ENCODE peak calls at places on chromosomes 12 and 14, in five cellular contexts. H, N, G, Q and U are unnamed samples.

GRCh38 chr14:98136019-98136418 is 1136.0 kb downstream of the BCL11B start:
- DNase-seq in H (no peak), N (no peak), G (no peak), Q (no peak), U (no peak)

GRCh38 chr14:71117839-71118743 is 210.8 kb downstream of the PCNX1 start:
- DNase-seq in H (no peak), N (peak), G (peak), Q (no peak), U (no peak)

GRCh38 chr12:126752021-126752420 is 1514.9 kb upstream of the TMEM132C start:
- DNase-seq in H (no peak), N (no peak), G (no peak), Q (no peak), U (no peak)

GRCh38 chr14:27242874-27243273 is 645.0 kb upstream of the NOVA1 start:
- DNase-seq in H (no peak), N (no peak), G (no peak), Q (no peak), U (peak)

GRCh38 chr12:119802472-119802871 is 74.6 kb downstream of the CIT start:
- DNase-seq in H (no peak), N (no peak), G (no peak), Q (no peak), U (no peak)

GRCh38 chr14:102344485-102344884 is 18.2 kb downstream of the CINP start:
- DNase-seq in H (no peak), N (no peak), G (no peak), Q (no peak), U (no peak)

GRCh38 chr12:7093486-7093885 is 1.2 kb upstream of the C1R start:
- DNase-seq in H (no peak), N (no peak), G (no peak), Q (no peak), U (no peak)

GRCh38 chr12:131006036-131006735 is 52.5 kb downstream of the ADGRD1 start:
- DNase-seq in H (no peak), N (no peak), G (no peak), Q (no peak), U (no peak)

GRCh38 chr14:75053396-75054289 is 2.4 kb upstream of the MLH3 start:
- DNase-seq in H (peak), N (no peak), G (no peak), Q (no peak), U (no peak)

DNA sequence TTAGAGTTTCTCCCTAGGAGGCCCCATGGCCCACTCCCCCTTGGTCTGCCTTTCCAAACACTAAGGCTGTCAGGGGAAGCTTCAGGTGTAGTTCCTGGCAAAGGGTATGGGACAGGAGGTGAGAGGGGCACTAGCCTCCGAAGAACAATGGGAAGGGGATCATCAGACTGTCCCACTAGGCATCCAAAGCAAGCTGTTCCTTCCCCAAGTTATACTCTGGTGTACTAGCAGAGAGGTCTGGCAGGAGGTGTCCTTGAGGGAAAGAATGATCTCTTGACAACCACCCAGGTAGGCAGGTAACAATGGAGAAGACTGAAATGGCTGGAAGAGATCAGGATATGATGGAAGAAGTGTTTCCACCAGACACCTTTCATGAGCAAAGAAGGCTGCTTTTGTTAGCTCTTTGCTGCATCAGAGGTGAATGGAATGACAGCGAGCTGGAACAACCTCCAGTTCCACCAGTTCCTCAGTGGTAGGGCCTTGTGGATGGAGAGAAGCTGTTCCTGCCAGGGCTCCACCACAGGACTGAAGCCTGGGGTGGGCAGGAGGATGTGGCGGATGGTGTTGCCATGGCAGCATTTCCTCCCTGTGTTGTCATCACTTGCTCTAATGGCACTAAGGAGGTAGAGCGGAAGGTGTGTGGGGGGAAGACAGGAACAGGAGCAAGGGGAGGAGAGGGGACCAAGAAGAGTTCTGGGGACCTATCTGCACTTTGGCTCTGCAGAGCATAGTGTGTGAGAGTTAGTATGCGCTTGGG is 2.3 kb upstream of the AGAP2 start:
- DNase-seq in H (no peak), N (no peak), G (no peak), Q (peak), U (no peak)
- TF ChIP-seq FOXM1 in H (no peak), N (no peak), G (no peak), Q (no peak), U (no peak)

GRCh38 chr12:3427956-3428355 is 63.0 kb upstream of the PRMT8 start:
- DNase-seq in H (no peak), N (no peak), G (no peak), Q (no peak), U (no peak)
- TF ChIP-seq FOXM1 in H (no peak), N (no peak), G (no peak), Q (no peak), U (no peak)

GRCh38 chr12:27733791-27734190 is 23.2 kb downstream of the MRPS35 start:
- DNase-seq in H (no peak), N (no peak), G (no peak), Q (no peak), U (no peak)

GRCh38 chr12:27733052-27733656 is 22.5 kb downstream of the MRPS35 start:
- DNase-seq in H (peak), N (peak), G (peak), Q (no peak), U (peak)

GRCh38 chr12:27730097-27730588 is 19.5 kb downstream of the MRPS35 start:
- DNase-seq in H (no peak), N (no peak), G (no peak), Q (no peak), U (no peak)

GRCh38 chr12:27732281-27732680 is 21.6 kb downstream of the MRPS35 start:
- DNase-seq in H (no peak), N (no peak), G (peak), Q (no peak), U (peak)
- TF ChIP-seq FOXM1 in H (no peak), N (no peak), G (no peak), Q (no peak), U (no peak)

GRCh38 chr14:100606687-100607610 is 19.7 kb upstream of the BEGAIN start:
- DNase-seq in H (peak), N (peak), G (no peak), Q (no peak), U (no peak)
- TF ChIP-seq FOXM1 in H (no peak), N (no peak), G (no peak), Q (no peak), U (no peak)

DNA sequence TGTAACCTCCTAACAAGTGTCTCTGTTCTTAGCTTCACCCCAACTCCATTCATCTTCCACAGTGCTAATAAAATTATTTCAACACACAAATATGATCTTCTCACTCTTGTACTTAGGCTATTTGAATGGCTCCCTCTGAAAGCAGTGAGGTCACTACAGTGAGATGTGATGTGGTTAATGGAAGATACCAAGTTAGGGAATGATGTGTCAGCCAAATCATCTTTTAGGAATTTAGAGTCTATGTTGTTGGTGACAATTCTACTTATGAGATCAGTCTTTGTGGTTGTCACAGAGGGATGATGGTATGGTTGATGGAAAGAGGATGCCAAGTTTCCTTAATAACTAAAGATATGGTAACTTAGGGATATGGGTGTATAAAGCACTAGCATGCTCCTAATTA is 57.6 kb downstream of the POLR3B start:
- DNase-seq in H (no peak), N (no peak), G (no peak), Q (no peak), U (no peak)
- TF ChIP-seq FOXM1 in H (no peak), N (no peak), G (no peak), Q (no peak), U (no peak)

GRCh38 chr14:51121096-51121495 is 26.2 kb upstream of the TRIM9 start:
- DNase-seq in H (no peak), N (no peak), G (no peak), Q (no peak), U (no peak)
- TF ChIP-seq FOXM1 in H (no peak), N (no peak), G (no peak), Q (no peak), U (no peak)

GRCh38 chr14:95480109-95480886 is 36.2 kb downstream of the SYNE3 start:
- DNase-seq in H (no peak), N (no peak), G (no peak), Q (no peak), U (no peak)
- TF ChIP-seq FOXM1 in H (no peak), N (no peak), G (no peak), Q (peak), U (no peak)

GRCh38 chr12:114863911-114864310 is 179.9 kb upstream of the TBX3 start:
- DNase-seq in H (no peak), N (no peak), G (no peak), Q (no peak), U (no peak)

GRCh38 chr12:114869091-114869834 is 185.3 kb upstream of the TBX3 start:
- DNase-seq in H (peak), N (no peak), G (no peak), Q (no peak), U (no peak)

GRCh38 chr12:114860969-114861368 is 177.0 kb upstream of the TBX3 start:
- DNase-seq in H (no peak), N (no peak), G (no peak), Q (no peak), U (no peak)

GRCh38 chr12:114866331-114866730 is 182.4 kb upstream of the TBX3 start:
- DNase-seq in H (no peak), N (peak), G (no peak), Q (no peak), U (no peak)

GRCh38 chr12:114864688-114865685 is 181.0 kb upstream of the TBX3 start:
- DNase-seq in H (no peak), N (no peak), G (no peak), Q (no peak), U (no peak)
- TF ChIP-seq FOXM1 in H (no peak), N (no peak), G (no peak), Q (no peak), U (no peak)

DNA sequence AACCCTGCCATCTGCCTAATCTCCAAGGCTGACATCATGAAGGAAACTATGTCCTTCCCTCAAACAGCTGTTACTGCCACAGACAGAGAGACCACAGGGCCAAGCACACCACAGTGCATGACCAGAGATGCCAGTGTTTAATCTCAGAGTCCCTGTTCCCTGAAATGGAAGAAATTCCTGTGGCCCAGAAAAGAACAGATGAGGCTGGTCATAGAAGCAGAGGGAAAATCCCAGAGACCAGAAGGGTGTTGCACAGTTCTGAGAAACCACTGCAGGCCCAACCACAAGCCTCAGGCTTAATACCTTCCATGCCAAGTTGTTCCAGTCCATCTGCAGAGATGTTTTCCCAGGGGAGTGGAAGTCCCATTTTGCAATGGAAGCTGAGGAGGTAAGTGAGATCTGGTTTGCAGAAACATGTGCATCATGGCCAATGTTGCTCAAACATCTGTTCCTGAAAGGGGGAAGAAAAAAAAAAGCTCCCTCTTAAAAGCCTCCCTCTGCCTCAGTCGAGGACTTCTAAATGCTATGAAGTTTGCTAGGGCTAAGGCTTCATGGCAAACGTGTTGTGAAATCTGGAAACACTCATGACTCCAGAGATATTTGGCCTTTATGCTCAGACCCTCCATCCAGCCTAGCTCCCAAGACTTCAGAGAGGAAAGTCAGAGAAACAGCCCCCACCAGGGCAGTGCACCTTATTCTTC is 98.6 kb downstream of the SCARB1 start:
- DNase-seq in H (no peak), N (no peak), G (no peak), Q (no peak), U (no peak)
- TF ChIP-seq FOXM1 in H (no peak), N (no peak), G (no peak), Q (no peak), U (no peak)